ENCODE peak calls at places on chromosomes 7 and 10, in nine cellular contexts. X is GM13977, G is colonic mucosa, J is glutamatergic neuron, K is fibroblast of mammary gland, R is GM10248, T is fibroblast of lung, V is H1, B is left ventricle myocardium inferior. N is an unnamed sample.

GRCh38 chr7:47194516-47194915 is 387.4 kb downstream of the TNS3 start:
- DNase-seq in X (no peak), G (peak; percentile 40), J (no peak), K (no peak), R (no peak), T (no peak), V (no peak), B (no peak), N (no peak)

GRCh38 chr10:128485701-128486235 is 359.5 kb upstream of the MKI67 start:
- DNase-seq in X (no peak), G (no peak), J (no peak), K (no peak), R (no peak), T (no peak), V (no peak), B (no peak), N (no peak)

GRCh38 chr7:21568762-21569161 is 25.9 kb downstream of the DNAH11 start:
- DNase-seq in X (peak; percentile 17), G (no peak), J (no peak), K (no peak), R (no peak), T (no peak), V (no peak), B (no peak), N (no peak)

GRCh38 chr7:46854958-46855473 is 726.9 kb downstream of the TNS3 start:
- DNase-seq in X (no peak), G (no peak), J (no peak), K (peak; percentile 67), R (no peak), T (peak; percentile 75), V (no peak), B (no peak), N (no peak)

GRCh38 chr7:116569737-116570136 is 44.9 kb downstream of the CAV1 start:
- DNase-seq in X (no peak), G (no peak), J (no peak), K (peak; percentile 98), R (no peak), T (peak; percentile 93), V (no peak), B (no peak), N (no peak)

GRCh38 chr7:40833541-40834234 is 698.9 kb downstream of the SUGCT start:
- DNase-seq in X (no peak), G (no peak), J (no peak), K (peak; percentile 44), R (no peak), T (no peak), V (no peak), B (no peak), N (no peak)

GRCh38 chr10:65818990-65819389 is 1106.8 kb upstream of the LRRTM3 start:
- DNase-seq in X (no peak), G (no peak), J (no peak), K (no peak), R (no peak), T (no peak), V (no peak), B (no peak), N (no peak)

GRCh38 chr7:44637788-44638594 is 31.6 kb downstream of the OGDH start:
- DNase-seq in X (peak; percentile 76), G (peak; percentile 74), J (no peak), K (peak; percentile 98), R (peak; percentile 77), T (peak; percentile 92), V (peak; percentile 23), B (peak; percentile 38), N (peak; percentile 92)

GRCh38 chr10:62778125-62778524 is 26.4 kb upstream of the ADO start:
- DNase-seq in X (no peak), G (no peak), J (no peak), K (no peak), R (no peak), T (no peak), V (no peak), B (no peak), N (peak; percentile 37)

GRCh38 chr7:148501707-148502139 is 88.8 kb upstream of the C7orf33 start:
- DNase-seq in X (no peak), G (peak; percentile 44), J (peak; percentile 28), K (no peak), R (peak; percentile 40), T (peak; percentile 16), V (peak; percentile 62), B (no peak), N (peak; percentile 43)

GRCh38 chr10:2817923-2818322 is 249.4 kb upstream of the PFKP start:
- DNase-seq in X (no peak), G (no peak), J (no peak), K (no peak), R (no peak), T (no peak), V (no peak), B (no peak), N (no peak)

GRCh38 chr10:47049056-47049851 is 138.0 kb downstream of the PTPN20 start:
- DNase-seq in X (no peak), G (no peak), J (no peak), K (no peak), R (no peak), T (no peak), V (no peak), B (no peak), N (no peak)

GRCh38 chr7:128876586-128876977 is 13.9 kb downstream of the ATP6V1F start:
- DNase-seq in X (no peak), G (peak; percentile 54), J (no peak), K (no peak), R (no peak), T (no peak), V (no peak), B (peak; percentile 3), N (no peak)

GRCh38 chr7:150811-151221 is 41.6 kb upstream of the FAM20C start:
- DNase-seq in X (no peak), G (peak; percentile 32), J (no peak), K (peak; percentile 86), R (no peak), T (peak; percentile 18), V (no peak), B (no peak), N (no peak)

GRCh38 chr7:137073571-137074325 is 205.3 kb downstream of the CHRM2 start:
- DNase-seq in X (no peak), G (no peak), J (no peak), K (peak; percentile 63), R (no peak), T (peak; percentile 82), V (no peak), B (no peak), N (no peak)

GRCh38 chr7:111390000-111390399 is 172.3 kb downstream of the IMMP2L start:
- DNase-seq in X (no peak), G (no peak), J (no peak), K (no peak), R (no peak), T (no peak), V (no peak), B (no peak), N (no peak)

GRCh38 chr10:88218362-88218761 is 354.9 kb downstream of the PTEN start:
- DNase-seq in X (no peak), G (no peak), J (no peak), K (no peak), R (no peak), T (no peak), V (no peak), B (no peak), N (no peak)
- TF ChIP-seq CTCF in X (no peak), G (no peak), J (no peak), K (no peak), R (no peak), T (no peak), V (no peak), B (no peak), N (no peak)

GRCh38 chr7:107777702-107778101 is 25.3 kb downstream of the SLC26A3 start:
- DNase-seq in X (no peak), G (no peak), J (no peak), K (no peak), R (no peak), T (no peak), V (no peak), B (no peak), N (no peak)
- TF ChIP-seq CTCF in X (no peak), G (no peak), J (no peak), K (no peak), R (no peak), T (no peak), V (no peak), B (no peak), N (no peak)

GRCh38 chr7:106365252-106366005 is 80.6 kb upstream of the NAMPT start:
- DNase-seq in X (peak; percentile 11), G (peak; percentile 63), J (no peak), K (peak; percentile 29), R (no peak), T (no peak), V (no peak), B (no peak), N (peak; percentile 28)

GRCh38 chr7:106369349-106369748 is 84.6 kb upstream of the NAMPT start:
- DNase-seq in X (no peak), G (no peak), J (no peak), K (peak; percentile 93), R (no peak), T (peak; percentile 79), V (no peak), B (no peak), N (peak; percentile 23)

GRCh38 chr7:106367664-106368063 is 82.9 kb upstream of the NAMPT start:
- DNase-seq in X (no peak), G (no peak), J (no peak), K (no peak), R (no peak), T (no peak), V (no peak), B (no peak), N (no peak)

GRCh38 chr7:106369816-106370215 is 85.0 kb upstream of the NAMPT start:
- DNase-seq in X (no peak), G (no peak), J (no peak), K (peak; percentile 53), R (no peak), T (no peak), V (no peak), B (no peak), N (no peak)

DNA sequence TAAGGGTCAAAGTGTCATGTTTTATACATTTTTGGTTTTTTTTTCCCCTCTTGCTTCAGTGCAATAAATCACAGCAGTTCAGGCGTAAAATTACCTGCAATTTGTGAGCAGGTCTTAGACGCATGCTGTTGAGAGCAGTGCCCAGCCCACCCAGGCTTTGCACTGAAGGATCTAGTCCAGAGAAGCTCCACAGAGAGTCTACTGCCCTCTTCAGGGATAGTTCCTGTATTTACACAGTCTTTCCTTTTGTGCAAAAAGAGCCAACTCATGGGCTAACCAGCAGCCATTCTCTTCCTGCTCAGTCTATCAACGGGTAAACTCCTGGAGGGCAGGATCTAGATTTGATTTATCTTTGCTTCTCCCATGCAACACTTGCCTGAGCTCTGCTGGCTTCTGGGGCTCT is 82.2 kb upstream of the NAMPT start:
- DNase-seq in X (peak; percentile 24), G (no peak), J (no peak), K (peak; percentile 52), R (peak; percentile 29), T (peak; percentile 14), V (no peak), B (no peak), N (no peak)
- TF ChIP-seq CTCF in X (peak; percentile 24), G (peak; percentile 19), J (no peak), K (peak; percentile 50), R (peak; percentile 15), T (peak; percentile 30), V (peak; percentile 44), B (no peak), N (no peak)

DNA sequence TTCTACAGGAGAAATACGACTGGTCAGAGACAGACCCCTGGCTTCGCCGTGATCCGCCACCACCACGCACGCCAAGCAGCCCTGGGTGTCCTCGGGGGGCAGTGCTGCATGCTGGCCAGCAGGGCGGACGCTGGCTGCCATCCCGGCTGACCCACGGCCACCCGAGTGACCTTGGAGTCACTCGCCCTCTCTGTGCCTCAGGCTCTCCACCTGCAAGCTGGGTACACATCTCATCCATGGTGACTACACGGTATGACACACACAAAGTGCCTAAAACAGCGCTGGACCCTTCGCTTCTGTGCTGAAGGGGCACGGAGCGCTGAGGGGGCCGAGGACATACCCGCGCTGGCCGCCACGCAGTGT is 62.0 kb upstream of the RNF32 start:
- DNase-seq in X (no peak), G (no peak), J (no peak), K (no peak), R (no peak), T (no peak), V (peak; percentile 58), B (no peak), N (no peak)
- TF ChIP-seq CTCF in X (no peak), G (no peak), J (no peak), K (no peak), R (no peak), T (no peak), V (peak; percentile 31), B (no peak), N (no peak)

N was measured in activated CD8-positive, alpha-beta T cell treated with anti-CD3 and anti-CD28 coated beads for 36 hours.